ENCODE peak calls at places on chromosomes 1 and 21, in seven cellular contexts. H is AG04450, S is ovary, I is GM12865, D is bronchial epithelial cell, W is brain microvascular endothelial cell, V is mammary epithelial cell. T is an unnamed sample.

GRCh38 chr1:84574936-84575335 is 696 bp upstream of the CTBS start:
- DNase-seq in H (no peak), S (no peak), I (no peak), D (no peak), W (no peak), V (no peak), T (no peak)

GRCh38 chr1:229597877-229598276 is 28.0 kb downstream of the TAF5L start:
- DNase-seq in H (no peak), S (no peak), I (no peak), D (no peak), W (peak; percentile 23), V (no peak), T (no peak)

GRCh38 chr1:75908717-75909152 is 23.5 kb downstream of the ASB17 start:
- DNase-seq in H (peak; percentile 11), S (no peak), I (peak; percentile 72), D (peak; percentile 55), W (peak; percentile 35), V (peak; percentile 53), T (peak; percentile 36)

GRCh38 chr1:78114034-78114956 is 68.5 kb downstream of the GIPC2 start:
- DNase-seq in H (peak; percentile 53), S (peak; percentile 44), I (peak; percentile 80), D (peak; percentile 80), W (peak; percentile 73), V (peak; percentile 73), T (peak; percentile 76)

GRCh38 chr1:23369335-23370013 is at the start of gene ZNF436:
- DNase-seq in H (peak; percentile 64), S (peak; percentile 90), I (peak; percentile 41), D (peak; percentile 38), W (peak; percentile 86), V (peak; percentile 66), T (peak; percentile 29)

GRCh38 chr21:39022901-39023693 is 160.2 kb downstream of the PSMG1 start:
- DNase-seq in H (no peak), S (peak; percentile 93), I (no peak), D (no peak), W (no peak), V (no peak), T (no peak)

GRCh38 chr1:51564124-51564523 is 45.1 kb upstream of the EPS15 start:
- DNase-seq in H (no peak), S (no peak), I (peak; percentile 64), D (peak; percentile 47), W (peak; percentile 51), V (peak; percentile 60), T (peak; percentile 58)

GRCh38 chr1:13228343-13228781 is 2.4 kb upstream of the PRAMEF18 start:
- DNase-seq in H (no peak), S (no peak), I (peak; percentile 50), D (no peak), W (no peak), V (no peak), T (peak; percentile 30)

GRCh38 chr1:228282329-228283042 is 74.6 kb downstream of the OBSCN start:
- DNase-seq in H (no peak), S (peak; percentile 21), I (no peak), D (no peak), W (no peak), V (peak; percentile 19), T (no peak)

GRCh38 chr1:206705744-206706297 is 21.1 kb downstream of the MAPKAPK2 start:
- DNase-seq in H (no peak), S (no peak), I (no peak), D (no peak), W (no peak), V (no peak), T (no peak)

GRCh38 chr1:246647113-246647512 is 77.1 kb upstream of the SCCPDH start:
- DNase-seq in H (peak; percentile 33), S (no peak), I (no peak), D (no peak), W (peak; percentile 78), V (no peak), T (no peak)

GRCh38 chr21:16912075-16912474 is 600.8 kb upstream of the CXADR start:
- DNase-seq in H (no peak), S (no peak), I (no peak), D (peak; percentile 59), W (peak; percentile 5), V (no peak), T (no peak)

GRCh38 chr1:26067432-26067911 is at the start of gene TRIM63:
- DNase-seq in H (no peak), S (no peak), I (no peak), D (no peak), W (no peak), V (no peak), T (no peak)

GRCh38 chr21:33688343-33688742 is 46.0 kb downstream of the ITSN1 start:
- DNase-seq in H (no peak), S (no peak), I (no peak), D (no peak), W (peak; percentile 25), V (no peak), T (no peak)

GRCh38 chr1:109975718-109976117 is 8.8 kb upstream of the AHCYL1 start:
- DNase-seq in H (no peak), S (no peak), I (no peak), D (peak; percentile 87), W (peak; percentile 49), V (peak; percentile 84), T (no peak)

GRCh38 chr1:163170975-163171676 is 31.6 kb downstream of the RGS5 start:
- DNase-seq in H (no peak), S (no peak), I (no peak), D (no peak), W (peak; percentile 53), V (peak; percentile 5), T (peak; percentile 18)

GRCh38 chr1:107691542-107691941 is 273.4 kb downstream of the VAV3 start:
- DNase-seq in H (no peak), S (no peak), I (no peak), D (peak; percentile 95), W (no peak), V (peak; percentile 86), T (no peak)

GRCh38 chr1:905811-906531 is 17.8 kb upstream of the SAMD11 start:
- DNase-seq in H (no peak), S (peak; percentile 51), I (peak; percentile 1), D (no peak), W (no peak), V (no peak), T (no peak)

GRCh38 chr1:27559466-27560030 is 44.4 kb downstream of the AHDC1 start:
- DNase-seq in H (no peak), S (no peak), I (no peak), D (no peak), W (no peak), V (no peak), T (no peak)

GRCh38 chr1:29983366-29983765 is 740.0 kb downstream of the MATN1 start:
- DNase-seq in H (no peak), S (no peak), I (no peak), D (no peak), W (no peak), V (no peak), T (no peak)

GRCh38 chr1:220666349-220666748 is 23.8 kb upstream of the C1orf115 start:
- DNase-seq in H (no peak), S (no peak), I (no peak), D (no peak), W (no peak), V (no peak), T (no peak)

GRCh38 chr1:109193653-109194590 is 19.8 kb upstream of the SARS1 start:
- DNase-seq in H (no peak), S (peak; percentile 63), I (peak; percentile 65), D (peak; percentile 29), W (no peak), V (no peak), T (peak; percentile 20)

GRCh38 chr1:70360321-70360720 is 5.8 kb upstream of the ANKRD13C start:
- DNase-seq in H (no peak), S (no peak), I (no peak), D (no peak), W (no peak), V (no peak), T (no peak)

GRCh38 chr1:6118415-6118814 is 61.7 kb downstream of the CHD5 start:
- DNase-seq in H (no peak), S (no peak), I (no peak), D (peak; percentile 28), W (no peak), V (no peak), T (no peak)

GRCh38 chr1:172149377-172149776 is 271.1 kb upstream of the C1orf105 start:
- DNase-seq in H (no peak), S (no peak), I (no peak), D (no peak), W (no peak), V (no peak), T (no peak)

DNA sequence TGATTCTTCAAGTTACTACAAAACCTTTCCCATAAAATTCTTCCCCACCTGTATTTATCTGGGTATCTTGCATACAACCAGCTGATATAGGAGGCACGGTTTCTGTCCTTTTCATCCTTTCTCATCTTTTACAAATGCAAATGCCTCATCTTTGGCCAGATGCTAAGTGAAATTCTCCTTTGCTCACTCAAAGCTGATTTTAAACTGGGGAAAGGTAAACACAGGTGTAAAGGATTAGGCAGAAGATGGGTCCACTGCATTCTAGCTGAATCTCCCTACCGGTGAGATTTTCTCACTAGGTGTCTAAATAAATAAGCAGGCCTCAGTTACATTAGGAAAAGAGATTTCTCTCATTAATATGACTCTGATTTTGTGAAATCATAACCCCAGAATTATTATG is 25.3 kb upstream of the SLAMF1 start:
- DNase-seq in H (no peak), S (no peak), I (no peak), D (no peak), W (no peak), V (no peak), T (peak; percentile 67)
- H3K4me3 ChIP-seq in H (no peak overlapping the region), S (no peak overlapping the region), I (no peak overlapping the region), D (no peak overlapping the region), W (no peak overlapping the region), V (no peak overlapping the region), T (peak overlapping the region; percentile 72)

GRCh38 chr1:112699425-112700144 is 7.3 kb downstream of the RHOC start:
- DNase-seq in H (no peak), S (no peak), I (no peak), D (no peak), W (no peak), V (no peak), T (no peak)
- H3K4me3 ChIP-seq in H (no peak overlapping the region), S (no peak overlapping the region), I (no peak overlapping the region), D (no peak overlapping the region), W (no peak overlapping the region), V (no peak overlapping the region), T (no peak overlapping the region)

GRCh38 chr1:3668585-3669300 is 16.4 kb downstream of the TP73 start:
- DNase-seq in H (no peak), S (no peak), I (no peak), D (peak; percentile 23), W (no peak), V (peak; percentile 37), T (no peak)
- H3K4me3 ChIP-seq in H (no peak overlapping the region), S (no peak overlapping the region), I (no peak overlapping the region), D (no peak overlapping the region), W (no peak overlapping the region), V (no peak overlapping the region), T (no peak overlapping the region)

GRCh38 chr1:184194251-184194650 is 142.7 kb downstream of the TSEN15 start:
- DNase-seq in H (no peak), S (no peak), I (no peak), D (no peak), W (no peak), V (peak; percentile 4), T (no peak)

GRCh38 chr1:184199036-184199796 is 147.7 kb downstream of the TSEN15 start:
- DNase-seq in H (no peak), S (no peak), I (no peak), D (peak; percentile 72), W (no peak), V (peak; percentile 56), T (no peak)

GRCh38 chr1:184199797-184200170 is 148.3 kb downstream of the TSEN15 start:
- DNase-seq in H (no peak), S (no peak), I (no peak), D (no peak), W (no peak), V (no peak), T (no peak)
- H3K4me3 ChIP-seq in H (no peak overlapping the region), S (no peak overlapping the region), I (no peak overlapping the region), D (no peak overlapping the region), W (no peak overlapping the region), V (no peak overlapping the region), T (no peak overlapping the region)

T was measured in MM.1S.